ENCODE peak calls at places on chromosomes 4 and X, in four cellular contexts. One of them, this sample, is unnamed. For H3K4me1, the result is how much of the 10 kb centered on the place peaks cover.

GRCh38 chrX:120365320-120365719 is 3.4 kb downstream of the ATP1B4 start:
- DNase-seq in H1: no peak
- DNase-seq in K562: peak
- DNase-seq in HepG2: peak
- DNase-seq in this sample: no peak

GRCh38 chrX:41730101-41730500 is 6.1 kb downstream of the GPR82 start:
- DNase-seq in H1: no peak
- DNase-seq in K562: no peak
- DNase-seq in HepG2: no peak
- DNase-seq in this sample: no peak

GRCh38 chr4:62531731-62532130 is 1331.6 kb downstream of the ADGRL3 start:
- DNase-seq in H1: no peak
- DNase-seq in K562: no peak
- DNase-seq in HepG2: no peak
- DNase-seq in this sample: no peak

GRCh38 chrX:84729809-84730208 is 227.6 kb upstream of the HDX start:
- DNase-seq in H1: no peak
- DNase-seq in K562: peak
- DNase-seq in HepG2: peak
- DNase-seq in this sample: peak

GRCh38 chr4:169098054-169098896 is 88.2 kb upstream of the CBR4 start:
- DNase-seq in H1: no peak
- DNase-seq in K562: no peak
- DNase-seq in HepG2: no peak
- DNase-seq in this sample: peak

GRCh38 chr4:112766422-112766821 is 129.5 kb downstream of the LARP7 start:
- DNase-seq in H1: no peak
- DNase-seq in K562: no peak
- DNase-seq in HepG2: no peak
- DNase-seq in this sample: no peak

GRCh38 chr4:44535981-44536380 is 87.4 kb upstream of the KCTD8 start:
- DNase-seq in H1: no peak
- DNase-seq in K562: no peak
- DNase-seq in HepG2: no peak
- DNase-seq in this sample: no peak

GRCh38 chrX:350534-351321 is 32.1 kb upstream of the GTPBP6 start:
- DNase-seq in H1: no peak
- DNase-seq in K562: no peak
- DNase-seq in HepG2: no peak
- DNase-seq in this sample: no peak

GRCh38 chr4:33649015-33649414 is 2595.3 kb downstream of the ARAP2 start:
- DNase-seq in H1: no peak
- DNase-seq in K562: no peak
- DNase-seq in HepG2: no peak
- DNase-seq in this sample: no peak

GRCh38 chr4:68361146-68361589 is 11.3 kb upstream of the YTHDC1 start:
- DNase-seq in H1: no peak
- DNase-seq in K562: no peak
- DNase-seq in HepG2: peak
- DNase-seq in this sample: no peak

GRCh38 chrX:1464282-1465131 is 11.8 kb upstream of the ASMTL start:
- DNase-seq in H1: no peak
- DNase-seq in K562: no peak
- DNase-seq in HepG2: no peak
- DNase-seq in this sample: no peak

GRCh38 chr4:66032571-66032970 is 362.3 kb upstream of the EPHA5 start:
- DNase-seq in H1: no peak
- DNase-seq in K562: no peak
- DNase-seq in HepG2: no peak
- DNase-seq in this sample: no peak

GRCh38 chr4:78585633-78586032 is 34.1 kb downstream of the ANXA3 start:
- DNase-seq in H1: no peak
- DNase-seq in K562: no peak
- DNase-seq in HepG2: no peak
- DNase-seq in this sample: no peak

GRCh38 chrX:150028692-150029091 is 90.4 kb upstream of the EOLA2 start:
- DNase-seq in H1: no peak
- DNase-seq in K562: no peak
- DNase-seq in HepG2: no peak
- DNase-seq in this sample: peak

GRCh38 chr4:94564252-94564651 is 112.5 kb downstream of the PDLIM5 start:
- DNase-seq in H1: no peak
- DNase-seq in K562: no peak
- DNase-seq in HepG2: peak
- DNase-seq in this sample: no peak

GRCh38 chr4:153530284-153530995 is 64.3 kb downstream of the TMEM131L start:
- DNase-seq in H1: no peak
- DNase-seq in K562: no peak
- DNase-seq in HepG2: no peak
- DNase-seq in this sample: no peak

GRCh38 chr4:28675582-28675981 is 1814.9 kb downstream of the STIM2 start:
- DNase-seq in H1: no peak
- DNase-seq in K562: no peak
- DNase-seq in HepG2: no peak
- DNase-seq in this sample: no peak

GRCh38 chr4:4719446-4719845 is 140.0 kb upstream of the MSX1 start:
- DNase-seq in H1: no peak
- DNase-seq in K562: no peak
- DNase-seq in HepG2: no peak
- DNase-seq in this sample: no peak
- TF ChIP-seq HDAC6 in H1: no peak
- TF ChIP-seq HDAC6 in K562: no peak
- TF ChIP-seq HDAC6 in HepG2: no peak
- TF ChIP-seq HDAC6 in this sample: no peak

GRCh38 chr4:3197366-3198105 is 51.4 kb upstream of the MSANTD1 start:
- DNase-seq in H1: no peak
- DNase-seq in K562: no peak
- DNase-seq in HepG2: no peak
- DNase-seq in this sample: no peak
- H3K9ac ChIP-seq in H1: no peak
- H3K9ac ChIP-seq in K562: no peak
- H3K9ac ChIP-seq in HepG2: no peak
- H3K9ac ChIP-seq in this sample: no peak

DNA sequence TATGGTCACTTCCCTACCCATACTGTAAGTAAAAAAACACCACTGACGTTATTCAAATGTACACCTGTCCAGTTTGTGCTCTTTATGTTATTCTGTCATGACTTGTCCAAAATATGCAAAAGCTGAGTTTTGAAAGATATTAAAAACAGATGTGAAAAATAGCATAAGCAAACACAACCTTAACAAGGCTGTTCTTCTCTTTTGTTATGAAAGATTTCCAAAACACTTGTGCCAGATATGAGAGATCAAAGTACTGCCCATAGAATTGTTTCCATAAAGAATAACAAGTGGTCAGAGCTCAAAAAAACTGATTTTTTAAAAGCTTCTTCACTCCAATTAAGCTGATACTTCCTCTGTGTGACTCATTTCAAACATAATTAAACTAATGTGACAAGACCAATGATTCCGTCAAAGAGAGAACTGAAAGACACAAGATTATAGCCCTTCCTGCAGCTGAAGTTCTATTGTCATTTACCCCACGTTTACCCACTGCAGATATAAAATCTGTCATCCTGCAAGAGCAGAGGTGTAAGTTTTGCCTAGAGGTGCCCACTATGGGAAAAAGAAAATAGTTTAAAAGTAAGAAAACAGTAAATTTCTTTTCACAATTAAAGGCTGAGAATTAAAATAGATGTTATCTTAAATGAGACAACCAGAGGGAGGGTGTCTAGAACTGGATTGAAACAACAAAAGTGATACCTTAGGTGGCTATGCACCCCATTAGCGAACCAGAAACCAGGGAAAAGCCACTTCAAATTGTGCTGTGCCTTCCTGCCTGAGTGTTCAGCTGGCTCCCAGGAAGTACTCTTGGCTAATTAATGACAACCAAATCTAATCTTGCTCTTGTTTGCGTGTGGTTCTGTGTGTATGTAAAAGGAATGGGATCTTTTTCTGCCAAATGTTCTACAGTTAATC is 30.1 kb downstream of the RASSF6 start:
- DNase-seq in H1: no peak
- DNase-seq in K562: no peak
- DNase-seq in HepG2: no peak
- DNase-seq in this sample: peak
- H3K4me1 ChIP-seq in H1: under half
- H3K4me1 ChIP-seq in K562: under half
- H3K4me1 ChIP-seq in HepG2: under half
- H3K4me1 ChIP-seq in this sample: under half

GRCh38 chr4:10640535-10641159 is 43.9 kb downstream of the CLNK start:
- DNase-seq in H1: no peak
- DNase-seq in K562: no peak
- DNase-seq in HepG2: no peak
- DNase-seq in this sample: no peak
- TF ChIP-seq HDAC6 in H1: no peak
- TF ChIP-seq HDAC6 in K562: no peak
- TF ChIP-seq HDAC6 in HepG2: no peak
- TF ChIP-seq HDAC6 in this sample: no peak

GRCh38 chrX:93322110-93322509 is 351.3 kb downstream of the NAP1L3 start:
- DNase-seq in H1: no peak
- DNase-seq in K562: no peak
- DNase-seq in HepG2: no peak
- DNase-seq in this sample: no peak

GRCh38 chrX:93319604-93320003 is 353.8 kb downstream of the NAP1L3 start:
- DNase-seq in H1: peak
- DNase-seq in K562: no peak
- DNase-seq in HepG2: no peak
- DNase-seq in this sample: no peak
- H3K9ac ChIP-seq in H1: no peak
- H3K9ac ChIP-seq in K562: no peak
- H3K9ac ChIP-seq in HepG2: no peak
- H3K9ac ChIP-seq in this sample: no peak

GRCh38 chr4:174516794-174517193 is 5.5 kb downstream of the HPGD start:
- DNase-seq in H1: no peak
- DNase-seq in K562: no peak
- DNase-seq in HepG2: no peak
- DNase-seq in this sample: no peak
- H3K4me1 ChIP-seq in H1: under half
- H3K4me1 ChIP-seq in K562: under half
- H3K4me1 ChIP-seq in HepG2: under half
- H3K4me1 ChIP-seq in this sample: under half

GRCh38 chr4:51843309-51844156 is 580 bp downstream of the DCUN1D4 start:
- DNase-seq in H1: no peak
- DNase-seq in K562: peak
- DNase-seq in HepG2: peak
- DNase-seq in this sample: no peak
- TF ChIP-seq HDAC6 in H1: no peak
- TF ChIP-seq HDAC6 in K562: no peak
- TF ChIP-seq HDAC6 in HepG2: no peak
- TF ChIP-seq HDAC6 in this sample: no peak

GRCh38 chrX:22314211-22314610 is 41.5 kb downstream of the CBLL2 start:
- DNase-seq in H1: no peak
- DNase-seq in K562: no peak
- DNase-seq in HepG2: no peak
- DNase-seq in this sample: no peak
- H3K9ac ChIP-seq in H1: no peak
- H3K9ac ChIP-seq in K562: no peak
- H3K9ac ChIP-seq in HepG2: no peak
- H3K9ac ChIP-seq in this sample: no peak

GRCh38 chr4:170804930-170805329 is 715.2 kb upstream of the AADAT start:
- DNase-seq in H1: no peak
- DNase-seq in K562: no peak
- DNase-seq in HepG2: no peak
- DNase-seq in this sample: no peak
- H3K4me1 ChIP-seq in H1: under half
- H3K4me1 ChIP-seq in K562: under half
- H3K4me1 ChIP-seq in HepG2: under half
- H3K4me1 ChIP-seq in this sample: under half

DNA sequence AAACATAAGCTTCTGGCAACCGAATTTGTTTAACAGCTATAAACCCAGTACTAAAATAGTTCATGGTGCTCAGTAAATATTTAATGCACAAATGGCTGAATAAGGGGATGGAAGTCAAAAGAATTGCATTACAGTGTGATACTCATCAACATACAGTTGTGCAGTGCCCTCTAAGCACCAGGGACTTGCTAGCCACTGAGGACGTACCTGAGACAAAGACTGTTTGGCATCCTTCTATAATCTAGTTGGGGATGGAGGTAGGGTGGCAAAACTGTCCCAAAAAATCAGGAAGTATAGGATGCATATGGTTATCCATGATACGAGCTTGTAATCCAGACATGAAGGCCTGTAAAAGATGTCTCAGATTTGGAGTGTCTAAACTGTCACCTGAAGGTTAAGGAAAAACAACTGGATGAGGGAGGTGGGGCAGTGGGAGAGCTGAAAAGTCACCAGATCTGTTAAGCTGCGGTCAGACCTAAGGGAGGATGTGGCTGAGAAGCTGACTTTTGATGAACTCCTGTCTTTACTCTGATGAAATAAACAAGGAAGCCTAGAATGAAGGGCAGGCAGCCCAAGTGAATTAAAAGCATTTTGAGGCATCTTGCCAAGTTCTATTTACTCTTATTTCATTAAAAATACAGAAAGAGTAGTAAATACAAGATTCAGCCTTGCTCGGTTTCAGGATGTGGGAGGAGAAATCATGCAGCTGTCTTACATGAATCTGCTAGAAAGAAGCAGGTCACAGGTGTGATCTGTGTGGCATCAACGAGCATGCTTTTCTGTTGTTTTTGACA is 12.0 kb upstream of the CD38 start:
- DNase-seq in H1: no peak
- DNase-seq in K562: no peak
- DNase-seq in HepG2: no peak
- DNase-seq in this sample: no peak
- TF ChIP-seq HDAC6 in H1: no peak
- TF ChIP-seq HDAC6 in K562: no peak
- TF ChIP-seq HDAC6 in HepG2: no peak
- TF ChIP-seq HDAC6 in this sample: no peak

This sample was measured in GM12878.